ENCODE peak calls at places on chromosomes 6 and 20, in eight cellular contexts. One of them, this sample, is unnamed.

GRCh38 chr20:36391955-36392354 is 85.8 kb downstream of the DLGAP4 start:
- DNase-seq in sigmoid colon: no peak
- DNase-seq in endothelial cell of umbilical vein: no peak
- DNase-seq in GM23338: peak
- DNase-seq in prostate gland: no peak
- DNase-seq in K562: no peak
- DNase-seq in Panc1: no peak
- DNase-seq in breast epithelium: no peak
- DNase-seq in this sample: no peak

GRCh38 chr6:102438181-102438580 is 1044.7 kb downstream of the GRIK2 start:
- DNase-seq in endothelial cell of umbilical vein: no peak
- DNase-seq in breast epithelium: no peak
- DNase-seq in GM23338: no peak
- DNase-seq in prostate gland: no peak
- DNase-seq in K562: no peak
- DNase-seq in Panc1: no peak
- DNase-seq in sigmoid colon: no peak
- DNase-seq in this sample: no peak

GRCh38 chr6:131199568-131200272 is 64.5 kb downstream of the AKAP7 start:
- DNase-seq in prostate gland: no peak
- DNase-seq in GM23338: peak
- DNase-seq in breast epithelium: no peak
- DNase-seq in K562: peak
- DNase-seq in endothelial cell of umbilical vein: peak
- DNase-seq in sigmoid colon: no peak
- DNase-seq in Panc1: peak
- DNase-seq in this sample: peak

GRCh38 chr6:169141706-169142705 is 111.6 kb downstream of the THBS2 start:
- DNase-seq in prostate gland: no peak
- DNase-seq in GM23338: no peak
- DNase-seq in K562: no peak
- DNase-seq in breast epithelium: no peak
- DNase-seq in Panc1: no peak
- DNase-seq in sigmoid colon: peak
- DNase-seq in endothelial cell of umbilical vein: no peak
- DNase-seq in this sample: no peak

GRCh38 chr20:34713194-34713943 is 9.2 kb downstream of the TP53INP2 start:
- DNase-seq in K562: peak
- DNase-seq in sigmoid colon: no peak
- DNase-seq in Panc1: peak
- DNase-seq in prostate gland: no peak
- DNase-seq in endothelial cell of umbilical vein: peak
- DNase-seq in breast epithelium: no peak
- DNase-seq in GM23338: no peak
- DNase-seq in this sample: no peak

GRCh38 chr6:161374971-161375873 is 101.4 kb upstream of the AGPAT4 start:
- DNase-seq in endothelial cell of umbilical vein: peak
- DNase-seq in Panc1: no peak
- DNase-seq in breast epithelium: peak
- DNase-seq in sigmoid colon: peak
- DNase-seq in K562: peak
- DNase-seq in prostate gland: peak
- DNase-seq in GM23338: peak
- DNase-seq in this sample: peak

GRCh38 chr6:797479-798077 is 104.6 kb upstream of the EXOC2 start:
- DNase-seq in GM23338: peak
- DNase-seq in sigmoid colon: no peak
- DNase-seq in endothelial cell of umbilical vein: peak
- DNase-seq in Panc1: peak
- DNase-seq in breast epithelium: no peak
- DNase-seq in K562: peak
- DNase-seq in prostate gland: peak
- DNase-seq in this sample: peak

GRCh38 chr6:132907915-132908314 is 93.5 kb downstream of the RPS12 start:
- DNase-seq in GM23338: no peak
- DNase-seq in prostate gland: no peak
- DNase-seq in endothelial cell of umbilical vein: no peak
- DNase-seq in Panc1: no peak
- DNase-seq in sigmoid colon: no peak
- DNase-seq in breast epithelium: no peak
- DNase-seq in K562: no peak
- DNase-seq in this sample: no peak

GRCh38 chr6:134589512-134589911 is 271.6 kb upstream of the SGK1 start:
- DNase-seq in breast epithelium: no peak
- DNase-seq in prostate gland: no peak
- DNase-seq in K562: no peak
- DNase-seq in sigmoid colon: no peak
- DNase-seq in GM23338: peak
- DNase-seq in endothelial cell of umbilical vein: no peak
- DNase-seq in Panc1: peak
- DNase-seq in this sample: no peak

GRCh38 chr6:140566706-140567330 is 1192.4 kb upstream of the CITED2 start:
- DNase-seq in Panc1: no peak
- DNase-seq in GM23338: no peak
- DNase-seq in prostate gland: no peak
- DNase-seq in K562: no peak
- DNase-seq in endothelial cell of umbilical vein: peak
- DNase-seq in sigmoid colon: no peak
- DNase-seq in breast epithelium: no peak
- DNase-seq in this sample: no peak

GRCh38 chr6:69791065-69791471 is 5.7 kb downstream of the LMBRD1 start:
- DNase-seq in GM23338: peak
- DNase-seq in Panc1: no peak
- DNase-seq in K562: no peak
- DNase-seq in sigmoid colon: no peak
- DNase-seq in breast epithelium: no peak
- DNase-seq in endothelial cell of umbilical vein: no peak
- DNase-seq in prostate gland: no peak
- DNase-seq in this sample: no peak

GRCh38 chr6:150646228-150646627 is 46.5 kb downstream of the PLEKHG1 start:
- DNase-seq in K562: no peak
- DNase-seq in prostate gland: no peak
- DNase-seq in GM23338: no peak
- DNase-seq in endothelial cell of umbilical vein: no peak
- DNase-seq in Panc1: no peak
- DNase-seq in sigmoid colon: no peak
- DNase-seq in breast epithelium: no peak
- DNase-seq in this sample: no peak

GRCh38 chr6:134602123-134602522 is 284.2 kb upstream of the SGK1 start:
- DNase-seq in Panc1: no peak
- DNase-seq in endothelial cell of umbilical vein: no peak
- DNase-seq in breast epithelium: no peak
- DNase-seq in GM23338: no peak
- DNase-seq in sigmoid colon: no peak
- DNase-seq in K562: no peak
- DNase-seq in prostate gland: peak
- DNase-seq in this sample: no peak

GRCh38 chr20:36528875-36529425 is 12.4 kb upstream of the MYL9 start:
- DNase-seq in breast epithelium: no peak
- DNase-seq in endothelial cell of umbilical vein: no peak
- DNase-seq in GM23338: no peak
- DNase-seq in Panc1: no peak
- DNase-seq in sigmoid colon: no peak
- DNase-seq in K562: no peak
- DNase-seq in prostate gland: no peak
- DNase-seq in this sample: no peak

GRCh38 chr20:61835301-61835700 is 230.4 kb downstream of the TAF4 start:
- DNase-seq in K562: no peak
- DNase-seq in GM23338: no peak
- DNase-seq in endothelial cell of umbilical vein: no peak
- DNase-seq in Panc1: no peak
- DNase-seq in breast epithelium: no peak
- DNase-seq in prostate gland: no peak
- DNase-seq in sigmoid colon: no peak
- DNase-seq in this sample: no peak

DNA sequence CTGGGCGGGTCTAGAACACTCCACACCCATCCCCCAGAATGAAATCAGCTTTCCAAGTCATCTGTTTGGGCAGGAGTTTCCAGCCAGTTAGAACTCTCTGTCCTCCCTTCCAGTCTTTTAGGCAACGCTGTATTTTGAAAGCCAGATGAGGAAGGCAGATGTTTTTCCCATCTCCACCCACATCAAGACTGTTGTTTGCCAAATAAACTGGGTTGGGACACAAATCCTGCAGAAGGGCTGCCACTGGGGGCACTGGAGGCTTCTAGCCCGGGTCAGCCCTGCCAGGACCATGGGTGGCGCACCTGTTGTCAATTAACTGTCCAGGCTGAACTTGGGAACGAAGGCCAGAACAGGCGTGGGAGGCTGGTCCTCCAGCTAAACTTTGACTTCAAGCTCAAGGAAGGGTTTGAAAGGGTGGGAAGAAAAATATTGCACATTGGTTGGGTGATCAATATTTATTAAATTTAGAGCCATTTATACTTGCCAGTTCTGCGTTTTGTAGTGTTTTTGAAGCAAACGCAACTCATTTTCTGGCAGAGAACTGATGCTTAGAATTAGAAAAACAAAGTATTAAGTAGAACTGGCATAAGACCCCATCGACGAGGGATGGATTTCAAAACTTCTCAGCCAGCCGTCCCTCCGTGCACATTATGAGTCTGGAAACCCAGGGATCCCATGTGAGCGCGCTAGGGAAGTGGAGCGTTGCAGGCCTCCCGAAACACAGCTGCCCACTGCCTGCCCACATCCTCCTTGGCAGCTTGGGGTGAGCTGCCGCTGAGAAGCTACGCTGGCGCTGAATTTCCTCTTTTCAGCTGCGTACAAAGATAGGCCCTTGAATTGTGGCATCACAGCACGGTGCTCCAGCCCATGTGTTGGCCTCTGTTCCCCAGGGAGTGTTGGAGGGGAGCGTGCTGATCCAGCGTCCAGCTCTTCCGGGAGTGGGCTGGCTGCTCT is 297.4 kb downstream of the QKI start:
- DNase-seq in GM23338: peak
- DNase-seq in endothelial cell of umbilical vein: no peak
- DNase-seq in prostate gland: no peak
- DNase-seq in breast epithelium: no peak
- DNase-seq in sigmoid colon: peak
- DNase-seq in K562: no peak
- DNase-seq in Panc1: no peak
- DNase-seq in this sample: peak
- TF ChIP-seq POLR2AphosphoS5 in GM23338: no peak
- TF ChIP-seq POLR2AphosphoS5 in endothelial cell of umbilical vein: no peak
- TF ChIP-seq POLR2AphosphoS5 in prostate gland: no peak
- TF ChIP-seq POLR2AphosphoS5 in breast epithelium: peak
- TF ChIP-seq POLR2AphosphoS5 in sigmoid colon: peak
- TF ChIP-seq POLR2AphosphoS5 in K562: no peak
- TF ChIP-seq POLR2AphosphoS5 in Panc1: no peak
- TF ChIP-seq POLR2AphosphoS5 in this sample: peak

DNA sequence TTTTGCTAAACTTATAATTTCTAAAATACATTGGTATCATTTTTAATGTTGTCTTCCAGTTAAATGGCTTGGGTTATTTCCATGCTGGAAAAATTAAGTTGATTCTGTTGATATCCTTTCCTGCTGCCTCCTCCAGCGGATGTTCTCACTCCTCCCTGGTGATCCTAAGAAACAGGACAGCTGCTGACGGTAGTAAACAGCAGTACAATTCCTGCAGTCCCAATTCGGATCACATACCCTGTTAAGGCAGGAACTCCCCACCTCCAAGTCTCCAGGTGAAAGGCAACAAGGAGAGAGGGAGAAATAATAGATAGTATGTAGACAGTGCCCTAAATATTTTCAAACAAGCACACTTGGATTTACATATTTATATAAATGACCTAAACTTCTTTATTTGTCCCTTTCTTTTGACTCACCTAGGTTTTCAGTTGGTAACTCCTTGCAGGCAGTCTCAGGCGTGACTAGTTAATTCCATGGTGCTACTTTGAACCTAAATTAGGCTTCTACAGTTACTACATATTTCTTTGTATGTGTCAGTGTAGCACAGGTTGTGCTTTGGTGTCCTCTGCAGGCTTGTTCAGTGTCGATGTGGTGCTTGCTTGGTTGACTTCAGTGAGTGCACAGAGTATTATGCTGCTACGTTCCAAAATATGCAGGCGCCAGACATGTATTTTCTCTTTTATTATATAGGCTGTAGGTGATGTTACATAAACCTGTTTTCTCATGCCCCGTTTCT is 126.0 kb downstream of the ADGRB3 start:
- DNase-seq in breast epithelium: no peak
- DNase-seq in K562: peak
- DNase-seq in prostate gland: no peak
- DNase-seq in GM23338: no peak
- DNase-seq in sigmoid colon: no peak
- DNase-seq in endothelial cell of umbilical vein: no peak
- DNase-seq in Panc1: no peak
- DNase-seq in this sample: no peak
- TF ChIP-seq POLR2AphosphoS5 in breast epithelium: no peak
- TF ChIP-seq POLR2AphosphoS5 in K562: no peak
- TF ChIP-seq POLR2AphosphoS5 in prostate gland: no peak
- TF ChIP-seq POLR2AphosphoS5 in GM23338: no peak
- TF ChIP-seq POLR2AphosphoS5 in sigmoid colon: no peak
- TF ChIP-seq POLR2AphosphoS5 in endothelial cell of umbilical vein: no peak
- TF ChIP-seq POLR2AphosphoS5 in Panc1: no peak
- TF ChIP-seq POLR2AphosphoS5 in this sample: no peak

DNA sequence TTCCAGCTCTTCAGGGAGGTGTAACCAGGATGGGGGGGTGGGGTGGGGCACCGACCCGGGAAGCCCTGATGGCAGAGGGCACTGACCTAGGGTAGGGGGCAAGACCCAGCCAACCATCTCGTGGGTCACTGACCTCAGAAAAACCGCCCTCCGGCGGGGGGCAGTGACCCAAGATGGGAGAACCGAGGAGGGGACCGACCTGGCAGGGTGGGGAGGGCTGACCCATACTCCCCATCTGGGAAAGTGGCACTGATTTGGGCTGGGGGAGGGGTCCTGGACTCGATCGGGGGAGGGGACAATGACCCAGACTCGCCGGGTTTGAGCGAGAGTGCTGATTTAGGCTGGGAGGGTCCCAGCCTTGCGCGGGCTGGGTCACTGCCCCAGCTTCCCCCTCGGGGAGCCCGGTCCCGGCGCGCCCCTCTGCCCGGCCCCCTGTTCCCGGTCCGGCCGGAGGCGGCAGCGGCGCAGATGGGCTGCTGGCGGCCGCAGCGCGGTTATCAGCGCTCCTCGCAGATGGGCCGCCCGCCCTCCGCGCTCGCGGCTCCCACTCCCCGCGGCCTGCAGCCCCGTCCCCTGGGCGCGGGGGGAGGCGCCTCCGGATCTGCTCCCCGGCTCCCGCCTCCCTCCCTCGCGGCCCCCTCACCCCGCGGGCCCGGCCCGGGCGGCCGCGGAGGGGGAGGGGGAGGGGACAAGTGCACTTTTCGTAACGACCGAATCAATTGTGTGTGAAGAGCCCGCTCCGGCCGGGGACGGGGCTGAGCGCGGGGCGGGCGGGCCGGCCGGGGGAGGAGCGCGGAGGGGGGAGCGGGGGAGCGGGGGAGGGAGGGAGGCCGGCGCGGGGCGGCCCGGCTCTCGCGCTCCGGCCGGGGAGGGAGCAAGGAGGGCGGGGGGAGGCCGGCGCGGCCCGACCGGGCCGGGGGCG is 2.2 kb downstream of the NOL4L start:
- DNase-seq in endothelial cell of umbilical vein: no peak
- DNase-seq in K562: peak
- DNase-seq in prostate gland: no peak
- DNase-seq in sigmoid colon: no peak
- DNase-seq in breast epithelium: no peak
- DNase-seq in Panc1: no peak
- DNase-seq in GM23338: peak
- DNase-seq in this sample: peak
- TF ChIP-seq POLR2AphosphoS5 in endothelial cell of umbilical vein: no peak
- TF ChIP-seq POLR2AphosphoS5 in K562: no peak
- TF ChIP-seq POLR2AphosphoS5 in prostate gland: no peak
- TF ChIP-seq POLR2AphosphoS5 in sigmoid colon: no peak
- TF ChIP-seq POLR2AphosphoS5 in breast epithelium: no peak
- TF ChIP-seq POLR2AphosphoS5 in Panc1: no peak
- TF ChIP-seq POLR2AphosphoS5 in GM23338: no peak
- TF ChIP-seq POLR2AphosphoS5 in this sample: no peak

GRCh38 chr6:37059344-37060194 is 54.1 kb downstream of the FGD2 start:
- DNase-seq in sigmoid colon: peak
- DNase-seq in Panc1: peak
- DNase-seq in GM23338: peak
- DNase-seq in breast epithelium: no peak
- DNase-seq in endothelial cell of umbilical vein: peak
- DNase-seq in prostate gland: peak
- DNase-seq in K562: peak
- DNase-seq in this sample: peak
- TF ChIP-seq POLR2AphosphoS5 in sigmoid colon: no peak
- TF ChIP-seq POLR2AphosphoS5 in Panc1: peak
- TF ChIP-seq POLR2AphosphoS5 in GM23338: no peak
- TF ChIP-seq POLR2AphosphoS5 in breast epithelium: no peak
- TF ChIP-seq POLR2AphosphoS5 in endothelial cell of umbilical vein: no peak
- TF ChIP-seq POLR2AphosphoS5 in prostate gland: peak
- TF ChIP-seq POLR2AphosphoS5 in K562: no peak
- TF ChIP-seq POLR2AphosphoS5 in this sample: no peak